ENCODE peak calls at places on chromosome 5, in seven cellular contexts. One of them, this sample, is unnamed.

GRCh38 chr5:147397616-147398015 is 112.3 kb downstream of the DPYSL3 start:
- DNase-seq in fibroblast of lung: no peak
- DNase-seq in fibroblast of pulmonary artery: no peak
- DNase-seq in Peyer's patch: no peak
- DNase-seq in A549: no peak
- DNase-seq in IMR-90: no peak
- DNase-seq in left ventricle myocardium inferior: no peak
- DNase-seq in this sample: no peak

GRCh38 chr5:1321576-1321975 is 23.3 kb downstream of the CLPTM1L start:
- DNase-seq in fibroblast of pulmonary artery: no peak
- DNase-seq in left ventricle myocardium inferior: no peak
- DNase-seq in IMR-90: no peak
- DNase-seq in fibroblast of lung: no peak
- DNase-seq in A549: no peak
- DNase-seq in Peyer's patch: peak
- DNase-seq in this sample: no peak

GRCh38 chr5:1002271-1002546 is 6.4 kb upstream of the NKD2 start:
- DNase-seq in fibroblast of lung: no peak
- DNase-seq in fibroblast of pulmonary artery: no peak
- DNase-seq in Peyer's patch: peak
- DNase-seq in IMR-90: no peak
- DNase-seq in A549: no peak
- DNase-seq in left ventricle myocardium inferior: no peak
- DNase-seq in this sample: no peak

GRCh38 chr5:160271396-160271795 is 41.0 kb downstream of the CCNJL start:
- DNase-seq in A549: no peak
- DNase-seq in Peyer's patch: no peak
- DNase-seq in fibroblast of pulmonary artery: no peak
- DNase-seq in fibroblast of lung: no peak
- DNase-seq in left ventricle myocardium inferior: no peak
- DNase-seq in IMR-90: no peak
- DNase-seq in this sample: no peak

GRCh38 chr5:72723584-72723983 is 92.9 kb upstream of the TNPO1 start:
- DNase-seq in A549: no peak
- DNase-seq in fibroblast of lung: no peak
- DNase-seq in IMR-90: no peak
- DNase-seq in Peyer's patch: no peak
- DNase-seq in left ventricle myocardium inferior: no peak
- DNase-seq in fibroblast of pulmonary artery: no peak
- DNase-seq in this sample: peak

GRCh38 chr5:100535060-100536005 is at the start of gene FAM174A:
- DNase-seq in IMR-90: peak
- DNase-seq in A549: peak
- DNase-seq in left ventricle myocardium inferior: peak
- DNase-seq in fibroblast of pulmonary artery: peak
- DNase-seq in Peyer's patch: peak
- DNase-seq in fibroblast of lung: peak
- DNase-seq in this sample: peak

GRCh38 chr5:160342413-160342941 is 27.9 kb downstream of the C1QTNF2 start:
- DNase-seq in left ventricle myocardium inferior: no peak
- DNase-seq in Peyer's patch: no peak
- DNase-seq in A549: no peak
- DNase-seq in fibroblast of pulmonary artery: peak
- DNase-seq in IMR-90: peak
- DNase-seq in fibroblast of lung: peak
- DNase-seq in this sample: peak

GRCh38 chr5:173175523-173175922 is 31.2 kb downstream of the BNIP1 start:
- DNase-seq in fibroblast of pulmonary artery: no peak
- DNase-seq in left ventricle myocardium inferior: no peak
- DNase-seq in A549: no peak
- DNase-seq in fibroblast of lung: no peak
- DNase-seq in Peyer's patch: no peak
- DNase-seq in IMR-90: no peak
- DNase-seq in this sample: no peak

GRCh38 chr5:68354315-68354714 is 138.8 kb downstream of the PIK3R1 start:
- DNase-seq in Peyer's patch: no peak
- DNase-seq in IMR-90: no peak
- DNase-seq in fibroblast of lung: no peak
- DNase-seq in fibroblast of pulmonary artery: no peak
- DNase-seq in left ventricle myocardium inferior: no peak
- DNase-seq in A549: no peak
- DNase-seq in this sample: no peak

GRCh38 chr5:87266914-87267573 is 639 bp upstream of the RASA1 start:
- DNase-seq in fibroblast of lung: no peak
- DNase-seq in left ventricle myocardium inferior: no peak
- DNase-seq in Peyer's patch: no peak
- DNase-seq in fibroblast of pulmonary artery: no peak
- DNase-seq in IMR-90: no peak
- DNase-seq in A549: no peak
- DNase-seq in this sample: no peak

GRCh38 chr5:153972240-153972639 is 66.5 kb downstream of the FAM114A2 start:
- DNase-seq in fibroblast of pulmonary artery: no peak
- DNase-seq in left ventricle myocardium inferior: no peak
- DNase-seq in A549: no peak
- DNase-seq in Peyer's patch: no peak
- DNase-seq in fibroblast of lung: no peak
- DNase-seq in IMR-90: no peak
- DNase-seq in this sample: no peak

GRCh38 chr5:147403659-147404640 is 105.9 kb downstream of the DPYSL3 start:
- DNase-seq in IMR-90: peak
- DNase-seq in A549: peak
- DNase-seq in fibroblast of lung: peak
- DNase-seq in fibroblast of pulmonary artery: peak
- DNase-seq in left ventricle myocardium inferior: no peak
- DNase-seq in Peyer's patch: peak
- DNase-seq in this sample: peak

GRCh38 chr5:81189875-81190467 is 43.2 kb upstream of the CKMT2 start:
- DNase-seq in fibroblast of pulmonary artery: no peak
- DNase-seq in fibroblast of lung: no peak
- DNase-seq in IMR-90: no peak
- DNase-seq in left ventricle myocardium inferior: no peak
- DNase-seq in A549: no peak
- DNase-seq in Peyer's patch: no peak
- DNase-seq in this sample: no peak

GRCh38 chr5:59021837-59022514 is 439.1 kb downstream of the RAB3C start:
- DNase-seq in Peyer's patch: no peak
- DNase-seq in IMR-90: no peak
- DNase-seq in A549: no peak
- DNase-seq in left ventricle myocardium inferior: peak
- DNase-seq in fibroblast of lung: no peak
- DNase-seq in fibroblast of pulmonary artery: no peak
- DNase-seq in this sample: no peak

GRCh38 chr5:72109625-72110024 is 2.4 kb downstream of the MAP1B start:
- DNase-seq in fibroblast of pulmonary artery: no peak
- DNase-seq in fibroblast of lung: peak
- DNase-seq in left ventricle myocardium inferior: no peak
- DNase-seq in IMR-90: no peak
- DNase-seq in Peyer's patch: no peak
- DNase-seq in A549: peak
- DNase-seq in this sample: peak

DNA sequence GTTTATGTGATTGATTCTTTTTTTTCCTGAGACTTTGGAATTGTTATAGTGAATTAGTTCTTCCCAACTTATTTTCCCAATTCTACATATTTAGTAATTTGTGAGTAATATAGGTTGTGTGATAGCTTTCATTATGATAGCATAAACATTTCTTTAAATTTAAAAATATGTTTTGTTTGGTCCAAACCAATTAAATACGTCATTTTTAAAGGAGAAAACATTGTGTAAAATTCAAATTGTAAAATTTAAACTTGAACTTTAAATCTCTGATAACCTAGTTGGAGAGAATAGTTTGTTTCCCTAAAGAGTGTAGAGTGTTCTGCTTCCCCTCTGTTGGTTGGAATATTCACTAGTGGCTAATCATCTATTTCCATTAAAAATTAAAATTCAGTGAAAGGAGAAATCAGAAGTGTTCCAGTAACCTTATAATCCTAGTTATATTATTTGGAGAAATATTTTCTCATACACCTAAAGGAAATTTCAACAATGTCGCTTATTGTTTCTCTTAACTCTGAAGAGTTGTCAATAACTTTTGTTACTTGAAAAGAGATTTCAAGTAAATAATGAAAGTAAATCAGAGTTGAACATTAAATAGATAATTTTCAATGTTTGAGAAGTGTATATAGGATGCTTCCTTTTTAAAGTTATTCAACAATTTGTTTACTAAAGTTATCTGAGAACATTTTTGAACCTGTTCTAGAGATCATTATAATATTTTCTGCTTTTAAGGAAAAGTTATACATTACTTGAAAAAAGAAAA is 2.9 kb downstream of the NIPBL start:
- DNase-seq in fibroblast of pulmonary artery: no peak
- DNase-seq in A549: no peak
- DNase-seq in Peyer's patch: no peak
- DNase-seq in fibroblast of lung: no peak
- DNase-seq in IMR-90: no peak
- DNase-seq in left ventricle myocardium inferior: no peak
- DNase-seq in this sample: no peak
- H3K4me3 ChIP-seq in fibroblast of pulmonary artery: peak
- H3K4me3 ChIP-seq in A549: peak
- H3K4me3 ChIP-seq in Peyer's patch: peak
- H3K4me3 ChIP-seq in fibroblast of lung: peak
- H3K4me3 ChIP-seq in IMR-90: no peak
- H3K4me3 ChIP-seq in left ventricle myocardium inferior: peak
- H3K4me3 ChIP-seq in this sample: peak

DNA sequence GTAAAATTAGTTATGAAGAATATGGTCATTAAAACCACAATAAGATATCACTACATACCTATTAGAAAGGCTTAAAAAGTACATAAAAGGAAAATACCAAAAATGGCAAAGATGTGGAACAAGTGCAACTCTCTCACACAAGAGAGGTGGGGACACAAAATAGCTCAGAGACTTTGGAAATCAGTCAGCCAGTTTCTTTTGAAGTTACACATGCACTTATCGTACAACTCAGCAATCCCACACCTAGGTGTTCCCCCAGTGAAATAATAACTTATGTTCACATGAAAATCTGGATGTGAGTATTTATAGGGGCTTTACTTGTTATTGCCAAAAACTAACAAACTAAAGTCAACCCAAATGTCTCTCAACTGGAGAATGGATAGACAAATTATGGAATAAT is 9.8 kb upstream of the RICTOR start:
- DNase-seq in left ventricle myocardium inferior: no peak
- DNase-seq in Peyer's patch: no peak
- DNase-seq in fibroblast of pulmonary artery: no peak
- DNase-seq in fibroblast of lung: no peak
- DNase-seq in IMR-90: no peak
- DNase-seq in A549: no peak
- DNase-seq in this sample: no peak
- TF ChIP-seq CTCF in left ventricle myocardium inferior: no peak
- TF ChIP-seq CTCF in Peyer's patch: no peak
- TF ChIP-seq CTCF in fibroblast of pulmonary artery: no peak
- TF ChIP-seq CTCF in fibroblast of lung: no peak
- TF ChIP-seq CTCF in IMR-90: no peak
- TF ChIP-seq CTCF in A549: no peak
- TF ChIP-seq CTCF in this sample: no peak

DNA sequence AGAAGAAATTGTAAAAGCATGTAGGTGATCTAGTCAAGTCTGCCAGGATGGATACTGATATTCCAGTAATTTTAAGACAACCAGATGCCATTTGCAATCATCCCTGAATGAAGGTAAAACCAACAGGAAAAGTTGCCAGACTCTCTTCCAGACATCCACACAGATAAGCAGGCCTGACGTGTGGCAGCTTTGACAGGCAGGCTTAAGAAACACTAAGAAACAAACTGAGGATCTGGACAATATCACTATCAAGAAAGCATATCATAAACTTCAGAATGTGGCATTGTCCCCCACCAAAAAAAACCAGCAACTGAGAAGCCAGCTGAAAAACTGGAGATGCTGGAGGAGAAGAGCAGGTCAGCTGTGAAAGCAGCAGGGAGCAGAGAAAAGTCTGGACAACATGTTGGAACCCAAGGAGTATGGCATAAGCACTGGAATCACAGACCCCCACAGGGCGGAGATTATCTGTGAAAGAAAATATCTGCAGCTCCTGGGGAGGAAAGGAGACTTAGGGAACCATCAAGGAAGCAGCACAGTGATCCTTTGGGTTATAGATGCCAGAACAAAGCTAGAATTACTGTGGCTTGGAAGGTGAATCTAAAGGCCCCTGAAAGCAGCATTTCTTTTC is 307.0 kb downstream of the CWC27 start:
- DNase-seq in fibroblast of lung: no peak
- DNase-seq in A549: no peak
- DNase-seq in IMR-90: no peak
- DNase-seq in Peyer's patch: no peak
- DNase-seq in fibroblast of pulmonary artery: peak
- DNase-seq in left ventricle myocardium inferior: no peak
- DNase-seq in this sample: no peak
- H3K4me3 ChIP-seq in fibroblast of lung: no peak
- H3K4me3 ChIP-seq in A549: no peak
- H3K4me3 ChIP-seq in IMR-90: no peak
- H3K4me3 ChIP-seq in Peyer's patch: no peak
- H3K4me3 ChIP-seq in fibroblast of pulmonary artery: no peak
- H3K4me3 ChIP-seq in left ventricle myocardium inferior: no peak
- H3K4me3 ChIP-seq in this sample: no peak

DNA sequence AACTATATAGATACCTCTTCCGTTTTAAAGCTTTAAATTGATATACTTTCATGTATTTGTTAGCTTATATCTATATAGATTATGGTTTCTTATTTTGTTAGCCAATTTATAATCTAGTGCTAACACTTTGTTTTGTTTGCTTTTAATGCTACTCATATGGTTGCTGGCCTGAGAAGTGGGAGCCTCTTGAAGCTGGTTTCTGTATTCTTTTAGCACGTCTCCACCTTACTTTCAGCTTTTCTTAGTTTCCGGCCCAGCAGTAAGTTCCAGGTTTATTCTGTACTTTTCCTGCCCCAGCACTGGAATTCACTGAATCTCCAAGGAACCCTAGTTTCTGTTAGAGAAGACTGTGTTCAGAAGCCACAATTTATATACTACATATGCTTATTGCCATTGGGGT is 458.9 kb downstream of the PRR16 start:
- DNase-seq in fibroblast of pulmonary artery: no peak
- DNase-seq in fibroblast of lung: no peak
- DNase-seq in A549: no peak
- DNase-seq in left ventricle myocardium inferior: no peak
- DNase-seq in IMR-90: no peak
- DNase-seq in Peyer's patch: no peak
- DNase-seq in this sample: no peak
- TF ChIP-seq CTCF in fibroblast of pulmonary artery: no peak
- TF ChIP-seq CTCF in fibroblast of lung: no peak
- TF ChIP-seq CTCF in A549: no peak
- TF ChIP-seq CTCF in left ventricle myocardium inferior: no peak
- TF ChIP-seq CTCF in IMR-90: no peak
- TF ChIP-seq CTCF in Peyer's patch: no peak
- TF ChIP-seq CTCF in this sample: no peak

DNA sequence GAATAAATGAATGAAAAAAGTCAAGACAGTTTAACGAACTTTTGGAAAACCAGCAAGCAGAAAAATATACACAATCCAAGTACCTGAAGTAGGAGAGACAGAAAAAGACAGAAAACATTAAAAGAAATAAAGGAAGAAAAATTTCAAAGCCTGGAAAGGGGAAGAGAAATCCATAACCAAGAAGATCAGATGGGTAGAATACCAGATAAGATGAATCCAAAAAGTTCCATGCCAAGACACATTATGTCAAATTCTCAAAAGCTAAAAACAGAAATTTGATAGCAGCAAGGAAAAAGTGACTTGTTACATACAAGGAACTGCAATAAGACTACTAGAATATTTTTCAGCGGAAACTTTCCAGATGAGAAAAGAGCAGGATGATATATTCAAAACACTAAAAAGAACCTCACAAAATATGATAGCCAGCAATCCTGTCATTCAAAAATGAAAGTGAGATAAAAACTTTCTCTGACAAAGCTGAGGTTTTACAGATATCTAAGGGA is 7.6 kb upstream of the ZNF300 start:
- DNase-seq in left ventricle myocardium inferior: no peak
- DNase-seq in fibroblast of pulmonary artery: no peak
- DNase-seq in A549: no peak
- DNase-seq in fibroblast of lung: no peak
- DNase-seq in IMR-90: no peak
- DNase-seq in Peyer's patch: no peak
- DNase-seq in this sample: no peak
- H3K4me3 ChIP-seq in left ventricle myocardium inferior: no peak
- H3K4me3 ChIP-seq in fibroblast of pulmonary artery: no peak
- H3K4me3 ChIP-seq in A549: no peak
- H3K4me3 ChIP-seq in fibroblast of lung: no peak
- H3K4me3 ChIP-seq in IMR-90: no peak
- H3K4me3 ChIP-seq in Peyer's patch: no peak
- H3K4me3 ChIP-seq in this sample: no peak